ENCODE peak calls at places on chromosomes 13 and 19, in seven cellular contexts. One of them, this sample, is unnamed.

GRCh38 chr13:28044608-28045007 is 55.8 kb downstream of the FLT3 start:
- DNase-seq in adrenal gland: no peak
- DNase-seq in naive thymus-derived CD4-positive, alpha-beta T cell: no peak
- DNase-seq in fibroblast of lung: no peak
- DNase-seq in neural progenitor cell: no peak
- DNase-seq in PC-3: no peak
- DNase-seq in transverse colon: no peak
- DNase-seq in this sample: no peak

GRCh38 chr13:101453784-101454201 is 1.3 kb downstream of the ITGBL1 start:
- DNase-seq in adrenal gland: peak; percentile 30
- DNase-seq in naive thymus-derived CD4-positive, alpha-beta T cell: no peak
- DNase-seq in fibroblast of lung: no peak
- DNase-seq in neural progenitor cell: no peak
- DNase-seq in PC-3: peak; percentile 81
- DNase-seq in transverse colon: peak; percentile 9
- DNase-seq in this sample: no peak

GRCh38 chr13:23655321-23655720 is 85.1 kb downstream of the TNFRSF19 start:
- DNase-seq in adrenal gland: no peak
- DNase-seq in naive thymus-derived CD4-positive, alpha-beta T cell: no peak
- DNase-seq in fibroblast of lung: peak; percentile 37
- DNase-seq in neural progenitor cell: peak; percentile 52
- DNase-seq in PC-3: no peak
- DNase-seq in transverse colon: no peak
- DNase-seq in this sample: no peak

GRCh38 chr13:112263152-112263551 is 113.0 kb upstream of the SPACA7 start:
- DNase-seq in adrenal gland: no peak
- DNase-seq in naive thymus-derived CD4-positive, alpha-beta T cell: no peak
- DNase-seq in fibroblast of lung: no peak
- DNase-seq in neural progenitor cell: no peak
- DNase-seq in PC-3: no peak
- DNase-seq in transverse colon: no peak
- DNase-seq in this sample: no peak

GRCh38 chr19:50344661-50345318 is 15.6 kb upstream of the KCNC3 start:
- DNase-seq in adrenal gland: no peak
- DNase-seq in naive thymus-derived CD4-positive, alpha-beta T cell: no peak
- DNase-seq in fibroblast of lung: no peak
- DNase-seq in neural progenitor cell: no peak
- DNase-seq in PC-3: no peak
- DNase-seq in transverse colon: no peak
- DNase-seq in this sample: no peak

GRCh38 chr13:50936681-50937080 is 27.1 kb downstream of the RNASEH2B start:
- DNase-seq in adrenal gland: no peak
- DNase-seq in naive thymus-derived CD4-positive, alpha-beta T cell: no peak
- DNase-seq in fibroblast of lung: no peak
- DNase-seq in neural progenitor cell: no peak
- DNase-seq in PC-3: no peak
- DNase-seq in transverse colon: no peak
- DNase-seq in this sample: no peak

GRCh38 chr13:20161275-20161950 is 561 bp upstream of the GJA3 start:
- DNase-seq in adrenal gland: no peak
- DNase-seq in naive thymus-derived CD4-positive, alpha-beta T cell: peak; percentile 40
- DNase-seq in fibroblast of lung: no peak
- DNase-seq in neural progenitor cell: peak; percentile 53
- DNase-seq in PC-3: no peak
- DNase-seq in transverse colon: peak; percentile 39
- DNase-seq in this sample: peak; percentile 22

GRCh38 chr13:41064493-41064892 is 3.2 kb downstream of the WBP4 start:
- DNase-seq in adrenal gland: no peak
- DNase-seq in naive thymus-derived CD4-positive, alpha-beta T cell: no peak
- DNase-seq in fibroblast of lung: peak; percentile 81
- DNase-seq in neural progenitor cell: no peak
- DNase-seq in PC-3: peak; percentile 68
- DNase-seq in transverse colon: no peak
- DNase-seq in this sample: no peak

GRCh38 chr13:44573790-44574465 is 2.2 kb downstream of the TSC22D1 start:
- DNase-seq in adrenal gland: no peak
- DNase-seq in naive thymus-derived CD4-positive, alpha-beta T cell: no peak
- DNase-seq in fibroblast of lung: peak; percentile 83
- DNase-seq in neural progenitor cell: peak; percentile 60
- DNase-seq in PC-3: peak; percentile 56
- DNase-seq in transverse colon: no peak
- DNase-seq in this sample: peak; percentile 6

GRCh38 chr13:77506874-77507273 is 28.6 kb upstream of the SCEL start:
- DNase-seq in adrenal gland: no peak
- DNase-seq in naive thymus-derived CD4-positive, alpha-beta T cell: no peak
- DNase-seq in fibroblast of lung: no peak
- DNase-seq in neural progenitor cell: no peak
- DNase-seq in PC-3: peak; percentile 30
- DNase-seq in transverse colon: no peak
- DNase-seq in this sample: no peak

GRCh38 chr19:33497151-33497777 is 24.3 kb downstream of the PEPD start:
- DNase-seq in adrenal gland: no peak
- DNase-seq in naive thymus-derived CD4-positive, alpha-beta T cell: no peak
- DNase-seq in fibroblast of lung: no peak
- DNase-seq in neural progenitor cell: no peak
- DNase-seq in PC-3: no peak
- DNase-seq in transverse colon: no peak
- DNase-seq in this sample: no peak

GRCh38 chr19:42079886-42080763 is 4.2 kb downstream of the ZNF574 start:
- DNase-seq in adrenal gland: no peak
- DNase-seq in naive thymus-derived CD4-positive, alpha-beta T cell: no peak
- DNase-seq in fibroblast of lung: no peak
- DNase-seq in neural progenitor cell: no peak
- DNase-seq in PC-3: no peak
- DNase-seq in transverse colon: no peak
- DNase-seq in this sample: no peak

GRCh38 chr13:52459668-52460067 is 4.4 kb downstream of the CKAP2 start:
- DNase-seq in adrenal gland: no peak
- DNase-seq in naive thymus-derived CD4-positive, alpha-beta T cell: no peak
- DNase-seq in fibroblast of lung: peak; percentile 61
- DNase-seq in neural progenitor cell: no peak
- DNase-seq in PC-3: peak; percentile 80
- DNase-seq in transverse colon: no peak
- DNase-seq in this sample: no peak

GRCh38 chr13:114167885-114168284 is 11.2 kb upstream of the CFAP97D2 start:
- DNase-seq in adrenal gland: no peak
- DNase-seq in naive thymus-derived CD4-positive, alpha-beta T cell: no peak
- DNase-seq in fibroblast of lung: no peak
- DNase-seq in neural progenitor cell: no peak
- DNase-seq in PC-3: no peak
- DNase-seq in transverse colon: no peak
- DNase-seq in this sample: no peak

GRCh38 chr19:44059229-44059628 is 7.4 kb downstream of the ZNF223 start:
- DNase-seq in adrenal gland: no peak
- DNase-seq in naive thymus-derived CD4-positive, alpha-beta T cell: no peak
- DNase-seq in fibroblast of lung: no peak
- DNase-seq in neural progenitor cell: no peak
- DNase-seq in PC-3: no peak
- DNase-seq in transverse colon: no peak
- DNase-seq in this sample: no peak

GRCh38 chr13:24261566-24261965 is 47.8 kb upstream of the C1QTNF9 start:
- DNase-seq in adrenal gland: peak; percentile 18
- DNase-seq in naive thymus-derived CD4-positive, alpha-beta T cell: peak; percentile 76
- DNase-seq in fibroblast of lung: no peak
- DNase-seq in neural progenitor cell: no peak
- DNase-seq in PC-3: no peak
- DNase-seq in transverse colon: no peak
- DNase-seq in this sample: peak; percentile 69

GRCh38 chr13:90448466-90449037 is 898.9 kb upstream of the MIR17HG start:
- DNase-seq in adrenal gland: no peak
- DNase-seq in naive thymus-derived CD4-positive, alpha-beta T cell: no peak
- DNase-seq in fibroblast of lung: peak; percentile 73
- DNase-seq in neural progenitor cell: no peak
- DNase-seq in PC-3: no peak
- DNase-seq in transverse colon: no peak
- DNase-seq in this sample: no peak

GRCh38 chr13:101085551-101085950 is 330.8 kb downstream of the NALCN start:
- DNase-seq in adrenal gland: no peak
- DNase-seq in naive thymus-derived CD4-positive, alpha-beta T cell: no peak
- DNase-seq in fibroblast of lung: no peak
- DNase-seq in neural progenitor cell: no peak
- DNase-seq in PC-3: no peak
- DNase-seq in transverse colon: no peak
- DNase-seq in this sample: no peak

GRCh38 chr13:33322474-33322827 is 36.9 kb upstream of the STARD13 start:
- DNase-seq in adrenal gland: peak; percentile 35
- DNase-seq in naive thymus-derived CD4-positive, alpha-beta T cell: no peak
- DNase-seq in fibroblast of lung: peak; percentile 8
- DNase-seq in neural progenitor cell: no peak
- DNase-seq in PC-3: no peak
- DNase-seq in transverse colon: peak; percentile 24
- DNase-seq in this sample: no peak
- H3K4me1 ChIP-seq in adrenal gland: no peaks in the 10 kb centered on the region
- H3K4me1 ChIP-seq in naive thymus-derived CD4-positive, alpha-beta T cell: no peaks in the 10 kb centered on the region
- H3K4me1 ChIP-seq in fibroblast of lung: peaks cover 4% of the 10 kb centered on the region
- H3K4me1 ChIP-seq in neural progenitor cell: no peaks in the 10 kb centered on the region
- H3K4me1 ChIP-seq in PC-3: no peaks in the 10 kb centered on the region
- H3K4me1 ChIP-seq in transverse colon: peaks cover 12% of the 10 kb centered on the region
- H3K4me1 ChIP-seq in this sample: no peaks in the 10 kb centered on the region

GRCh38 chr19:3096902-3097326 is 2.8 kb downstream of the GNA11 start:
- DNase-seq in adrenal gland: no peak
- DNase-seq in naive thymus-derived CD4-positive, alpha-beta T cell: no peak
- DNase-seq in fibroblast of lung: no peak
- DNase-seq in neural progenitor cell: no peak
- DNase-seq in PC-3: no peak
- DNase-seq in transverse colon: peak; percentile 26
- DNase-seq in this sample: no peak
- H3K27ac ChIP-seq in adrenal gland: peak overlapping the region; percentile 66
- H3K27ac ChIP-seq in naive thymus-derived CD4-positive, alpha-beta T cell: no peak overlapping the region
- H3K27ac ChIP-seq in fibroblast of lung: no peak overlapping the region
- H3K27ac ChIP-seq in neural progenitor cell: no peak overlapping the region
- H3K27ac ChIP-seq in PC-3: no peak overlapping the region
- H3K27ac ChIP-seq in transverse colon: peak overlapping the region; percentile 88
- H3K27ac ChIP-seq in this sample: no peak overlapping the region

DNA sequence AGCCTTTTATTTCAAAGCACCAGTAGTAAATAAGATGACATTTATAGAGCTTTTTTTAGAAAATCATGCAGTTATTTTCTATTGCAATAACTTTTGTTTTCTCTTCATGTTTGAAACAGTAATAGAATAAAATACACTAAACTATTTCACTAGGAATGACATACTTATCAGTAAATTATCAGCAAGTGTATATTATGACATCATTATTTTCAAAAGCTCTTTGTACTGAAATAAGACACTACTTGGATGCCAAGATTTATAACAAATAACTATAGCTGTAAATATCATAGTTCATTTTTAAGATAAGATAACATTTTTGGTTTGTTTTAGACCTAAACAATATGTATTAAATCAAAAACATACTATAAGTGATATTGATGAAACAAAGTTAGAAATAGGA is 56.8 kb downstream of the STOML3 start:
- DNase-seq in adrenal gland: no peak
- DNase-seq in naive thymus-derived CD4-positive, alpha-beta T cell: no peak
- DNase-seq in fibroblast of lung: no peak
- DNase-seq in neural progenitor cell: no peak
- DNase-seq in PC-3: no peak
- DNase-seq in transverse colon: no peak
- DNase-seq in this sample: no peak
- H3K4me3 ChIP-seq in adrenal gland: no peak overlapping the region
- H3K4me3 ChIP-seq in naive thymus-derived CD4-positive, alpha-beta T cell: no peak overlapping the region
- H3K4me3 ChIP-seq in fibroblast of lung: no peak overlapping the region
- H3K4me3 ChIP-seq in neural progenitor cell: no peak overlapping the region
- H3K4me3 ChIP-seq in PC-3: no peak overlapping the region
- H3K4me3 ChIP-seq in transverse colon: no peak overlapping the region
- H3K4me3 ChIP-seq in this sample: no peak overlapping the region

DNA sequence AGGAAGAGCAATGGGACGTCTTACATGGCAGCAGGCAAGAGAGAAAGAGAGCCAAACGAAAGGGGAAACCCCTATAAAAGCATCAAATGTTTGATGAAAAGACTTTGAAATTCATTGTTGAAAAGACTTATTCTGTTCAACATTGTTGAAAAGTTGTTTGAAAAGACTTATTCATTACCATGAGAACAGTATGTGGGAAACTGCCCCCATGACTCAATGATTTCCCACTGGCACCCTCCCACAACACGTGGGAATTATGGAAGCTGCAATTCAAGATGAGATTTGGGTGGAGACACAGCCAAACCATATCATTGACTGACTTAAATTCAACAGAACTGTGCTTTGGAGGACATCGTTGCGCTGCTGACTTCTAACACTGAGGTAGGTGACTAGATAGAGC is 48.0 kb upstream of the RCBTB2 start:
- DNase-seq in adrenal gland: no peak
- DNase-seq in naive thymus-derived CD4-positive, alpha-beta T cell: no peak
- DNase-seq in fibroblast of lung: no peak
- DNase-seq in neural progenitor cell: no peak
- DNase-seq in PC-3: no peak
- DNase-seq in transverse colon: no peak
- DNase-seq in this sample: no peak
- H3K4me1 ChIP-seq in adrenal gland: no peaks in the 10 kb centered on the region
- H3K4me1 ChIP-seq in naive thymus-derived CD4-positive, alpha-beta T cell: peaks cover 1% of the 10 kb centered on the region
- H3K4me1 ChIP-seq in fibroblast of lung: no peaks in the 10 kb centered on the region
- H3K4me1 ChIP-seq in neural progenitor cell: peaks cover 18% of the 10 kb centered on the region
- H3K4me1 ChIP-seq in PC-3: peaks cover 24% of the 10 kb centered on the region
- H3K4me1 ChIP-seq in transverse colon: peaks cover 25% of the 10 kb centered on the region
- H3K4me1 ChIP-seq in this sample: no peaks in the 10 kb centered on the region

GRCh38 chr13:73187106-73187505 is 128.3 kb downstream of the KLF5 start:
- DNase-seq in adrenal gland: no peak
- DNase-seq in naive thymus-derived CD4-positive, alpha-beta T cell: no peak
- DNase-seq in fibroblast of lung: no peak
- DNase-seq in neural progenitor cell: no peak
- DNase-seq in PC-3: no peak
- DNase-seq in transverse colon: no peak
- DNase-seq in this sample: no peak

GRCh38 chr13:73193541-73193940 is 134.7 kb downstream of the KLF5 start:
- DNase-seq in adrenal gland: no peak
- DNase-seq in naive thymus-derived CD4-positive, alpha-beta T cell: no peak
- DNase-seq in fibroblast of lung: no peak
- DNase-seq in neural progenitor cell: no peak
- DNase-seq in PC-3: no peak
- DNase-seq in transverse colon: no peak
- DNase-seq in this sample: no peak

GRCh38 chr13:73190477-73190876 is 131.7 kb downstream of the KLF5 start:
- DNase-seq in adrenal gland: no peak
- DNase-seq in naive thymus-derived CD4-positive, alpha-beta T cell: no peak
- DNase-seq in fibroblast of lung: peak; percentile 11
- DNase-seq in neural progenitor cell: no peak
- DNase-seq in PC-3: no peak
- DNase-seq in transverse colon: no peak
- DNase-seq in this sample: no peak

GRCh38 chr13:73189365-73189764 is 130.6 kb downstream of the KLF5 start:
- DNase-seq in adrenal gland: no peak
- DNase-seq in naive thymus-derived CD4-positive, alpha-beta T cell: no peak
- DNase-seq in fibroblast of lung: no peak
- DNase-seq in neural progenitor cell: no peak
- DNase-seq in PC-3: no peak
- DNase-seq in transverse colon: no peak
- DNase-seq in this sample: no peak

GRCh38 chr13:73189766-73190165 is 131.0 kb downstream of the KLF5 start:
- DNase-seq in adrenal gland: no peak
- DNase-seq in naive thymus-derived CD4-positive, alpha-beta T cell: no peak
- DNase-seq in fibroblast of lung: no peak
- DNase-seq in neural progenitor cell: peak; percentile 72
- DNase-seq in PC-3: no peak
- DNase-seq in transverse colon: no peak
- DNase-seq in this sample: no peak
- H3K27ac ChIP-seq in adrenal gland: no peak overlapping the region
- H3K27ac ChIP-seq in naive thymus-derived CD4-positive, alpha-beta T cell: no peak overlapping the region
- H3K27ac ChIP-seq in fibroblast of lung: no peak overlapping the region
- H3K27ac ChIP-seq in neural progenitor cell: no peak overlapping the region
- H3K27ac ChIP-seq in PC-3: no peak overlapping the region
- H3K27ac ChIP-seq in transverse colon: no peak overlapping the region
- H3K27ac ChIP-seq in this sample: no peak overlapping the region

This sample was measured in CD4-positive, CD25-positive, alpha-beta regulatory T cell.